ENCODE peak calls at places on chromosomes 3 and 15, in six cellular contexts. H is mesendoderm, L is NCI-H510A, W is ureter, E is HepG2, A is Right ventricle myocardium superior. P is an unnamed sample.

GRCh38 chr3:152517517-152517916 is 248.8 kb downstream of the MBNL1 start:
- DNase-seq in H (peak), L (no peak), W (no peak), E (no peak), A (no peak), P (no peak)

GRCh38 chr15:48515497-48515896 is 130.0 kb downstream of the FBN1 start:
- DNase-seq in H (no peak), L (no peak), W (no peak), E (no peak), A (no peak), P (no peak)

GRCh38 chr15:70625438-70625837 is 137.9 kb downstream of the UACA start:
- DNase-seq in H (no peak), L (no peak), W (no peak), E (no peak), A (no peak), P (no peak)

GRCh38 chr3:108946292-108947290 is 7.1 kb downstream of the GUCA1C start:
- DNase-seq in H (no peak), L (no peak), W (no peak), E (no peak), A (no peak), P (no peak)

GRCh38 chr3:195867631-195868335 is 40.6 kb downstream of the TNK2 start:
- DNase-seq in H (no peak), L (no peak), W (no peak), E (no peak), A (no peak), P (peak)

GRCh38 chr3:66021731-66022131 is 17.0 kb downstream of the MAGI1 start:
- DNase-seq in H (peak), L (no peak), W (no peak), E (no peak), A (no peak), P (no peak)

GRCh38 chr3:260911-261310 is 64.3 kb downstream of the CHL1 start:
- DNase-seq in H (no peak), L (no peak), W (no peak), E (no peak), A (no peak), P (no peak)

GRCh38 chr15:34804113-34804512 is 8.8 kb upstream of the ACTC1 start:
- DNase-seq in H (no peak), L (no peak), W (no peak), E (no peak), A (no peak), P (no peak)

GRCh38 chr3:197936819-197937384 is 13.1 kb upstream of the RPL35A start:
- DNase-seq in H (no peak), L (no peak), W (no peak), E (no peak), A (no peak), P (no peak)

GRCh38 chr15:83106994-83107840 is at the start of gene TM6SF1:
- DNase-seq in H (peak), L (no peak), W (no peak), E (no peak), A (peak), P (no peak)

GRCh38 chr3:177977381-177978158 is 558.7 kb upstream of the KCNMB2 start:
- DNase-seq in H (no peak), L (no peak), W (no peak), E (no peak), A (no peak), P (no peak)

GRCh38 chr3:194532591-194532990 is 45.8 kb upstream of the ATP13A3 start:
- DNase-seq in H (no peak), L (no peak), W (no peak), E (no peak), A (no peak), P (no peak)

GRCh38 chr3:37645801-37646380 is 215.8 kb upstream of the CTDSPL start:
- DNase-seq in H (no peak), L (no peak), W (no peak), E (no peak), A (peak), P (no peak)